ENCODE peak calls at places on chromosomes 4 and X, in five cellular contexts. A is SK-MEL-5, N is HFFc6, R is Right ventricle myocardium inferior, L is iPS-NIHi11. F is an unnamed sample.

GRCh38 chrX:107849747-107850478 is 24.2 kb downstream of the MID2 start:
- DNase-seq in A (peak; percentile 4), N (no peak), R (no peak), L (peak; percentile 12), F (no peak)

GRCh38 chrX:39689374-39690104 is 408.2 kb downstream of the BCOR start:
- DNase-seq in A (no peak), N (no peak), R (peak; percentile 64), L (peak; percentile 17), F (no peak)

GRCh38 chrX:68868316-68868715 is 39.5 kb downstream of the EFNB1 start:
- DNase-seq in A (no peak), N (no peak), R (no peak), L (no peak), F (no peak)

GRCh38 chrX:136271300-136271699 is 20.1 kb upstream of the MAP7D3 start:
- DNase-seq in A (no peak), N (no peak), R (no peak), L (no peak), F (no peak)

GRCh38 chr4:105145059-105145912 is 1.4 kb upstream of the TET2 start:
- DNase-seq in A (no peak), N (no peak), R (no peak), L (no peak), F (no peak)

GRCh38 chr4:184355111-184355604 is 119.2 kb downstream of the IRF2 start:
- DNase-seq in A (peak; percentile 83), N (peak; percentile 86), R (peak; percentile 77), L (no peak), F (peak; percentile 67)

GRCh38 chrX:153933751-153934472 is 925 bp downstream of the NAA10 start:
- DNase-seq in A (no peak), N (peak; percentile 41), R (no peak), L (no peak), F (no peak)

GRCh38 chr4:147546341-147546740 is 65.4 kb downstream of the EDNRA start:
- DNase-seq in A (peak; percentile 28), N (peak; percentile 91), R (no peak), L (no peak), F (no peak)

GRCh38 chr4:96602661-96603060 is 762.8 kb downstream of the PDHA2 start:
- DNase-seq in A (no peak), N (no peak), R (no peak), L (no peak), F (no peak)

GRCh38 chr4:74543247-74543670 is 98.3 kb downstream of the AREG start:
- DNase-seq in A (no peak), N (no peak), R (no peak), L (no peak), F (no peak)

GRCh38 chrX:54325077-54325476 is 32.8 kb downstream of the WNK3 start:
- DNase-seq in A (no peak), N (no peak), R (no peak), L (no peak), F (no peak)

GRCh38 chrX:41919870-41920269 is 3.5 kb downstream of the CASK start:
- DNase-seq in A (no peak), N (no peak), R (no peak), L (no peak), F (no peak)

GRCh38 chr4:109113511-109113910 is 188.9 kb downstream of the COL25A1 start:
- DNase-seq in A (no peak), N (no peak), R (no peak), L (no peak), F (no peak)

GRCh38 chr4:156109943-156110925 is 156.6 kb upstream of the CTSO start:
- DNase-seq in A (peak; percentile 2), N (peak; percentile 12), R (no peak), L (peak; percentile 46), F (no peak)

GRCh38 chrX:70769659-70770232 is 138.8 kb downstream of the TEX11 start:
- DNase-seq in A (peak; percentile 36), N (peak; percentile 0), R (no peak), L (no peak), F (no peak)

GRCh38 chr4:142615324-142615665 is 230.8 kb downstream of the INPP4B start:
- DNase-seq in A (no peak), N (peak; percentile 81), R (no peak), L (no peak), F (no peak)

GRCh38 chrX:134622056-134622812 is 36.0 kb downstream of the PLAC1 start:
- DNase-seq in A (peak; percentile 24), N (peak; percentile 70), R (no peak), L (peak; percentile 54), F (no peak)

GRCh38 chr4:107564326-107564725 is 155.7 kb downstream of the PAPSS1 start:
- DNase-seq in A (no peak), N (no peak), R (no peak), L (peak; percentile 27), F (no peak)

GRCh38 chr4:40321671-40322131 is 13.4 kb upstream of the CHRNA9 start:
- DNase-seq in A (peak; percentile 74), N (peak; percentile 90), R (no peak), L (no peak), F (no peak)

GRCh38 chr4:21470531-21470930 is 478.0 kb downstream of the KCNIP4 start:
- DNase-seq in A (peak; percentile 2), N (peak; percentile 63), R (no peak), L (no peak), F (no peak)

GRCh38 chr4:153541426-153542096 is 75.4 kb downstream of the TMEM131L start:
- DNase-seq in A (no peak), N (peak; percentile 91), R (no peak), L (no peak), F (no peak)

GRCh38 chr4:104901438-104901837 is 245.2 kb upstream of the TET2 start:
- DNase-seq in A (peak; percentile 4), N (no peak), R (no peak), L (no peak), F (no peak)

GRCh38 chr4:80365928-80366327 is 30.4 kb downstream of the CFAP299 start:
- DNase-seq in A (peak; percentile 67), N (peak; percentile 73), R (no peak), L (peak; percentile 75), F (peak; percentile 63)

GRCh38 chr4:122777846-122778501 is 45.5 kb downstream of the BBS12 start:
- DNase-seq in A (no peak), N (peak; percentile 90), R (no peak), L (no peak), F (no peak)

GRCh38 chrX:37371578-37371981 is 22.4 kb downstream of the PRRG1 start:
- DNase-seq in A (no peak), N (no peak), R (peak; percentile 63), L (no peak), F (peak; percentile 17)

GRCh38 chr4:153731239-153731638 is 28.6 kb downstream of the RNF175 start:
- DNase-seq in A (peak; percentile 93), N (peak; percentile 65), R (no peak), L (no peak), F (no peak)

GRCh38 chr4:136636155-136636554 is 896.1 kb downstream of the PCDH18 start:
- DNase-seq in A (no peak), N (no peak), R (peak; percentile 64), L (no peak), F (no peak)

GRCh38 chr4:22410645-22411247 is 105.1 kb downstream of the ADGRA3 start:
- DNase-seq in A (peak; percentile 37), N (peak; percentile 3), R (no peak), L (no peak), F (no peak)